ENCODE peak calls at places on chromosomes 5 and 9, in seven cellular contexts. One of them, this sample, is unnamed.

GRCh38 chr5:30918171-30918570 is 275.3 kb upstream of the CDH6 start:
- DNase-seq in A549: peak; percentile 9
- DNase-seq in hepatocyte: peak; percentile 5
- DNase-seq in GM12865: no peak
- DNase-seq in fibroblast of lung: no peak
- DNase-seq in NCI-H1694 treated with DMSO at 0.1 percent for 48 hours: no peak
- DNase-seq in aorta: no peak
- DNase-seq in this sample: no peak

GRCh38 chr5:1225081-1225480 is at the start of gene SLC6A18:
- DNase-seq in A549: no peak
- DNase-seq in hepatocyte: no peak
- DNase-seq in GM12865: no peak
- DNase-seq in fibroblast of lung: no peak
- DNase-seq in NCI-H1694 treated with DMSO at 0.1 percent for 48 hours: no peak
- DNase-seq in aorta: no peak
- DNase-seq in this sample: no peak

GRCh38 chr9:84667571-84668203 is 1.8 kb upstream of the NTRK2 start:
- DNase-seq in A549: peak; percentile 41
- DNase-seq in hepatocyte: peak; percentile 14
- DNase-seq in GM12865: peak; percentile 26
- DNase-seq in fibroblast of lung: peak; percentile 26
- DNase-seq in NCI-H1694 treated with DMSO at 0.1 percent for 48 hours: no peak
- DNase-seq in aorta: no peak
- DNase-seq in this sample: peak; percentile 54

GRCh38 chr9:137586854-137587253 is 3.5 kb downstream of the ZMYND19 start:
- DNase-seq in A549: no peak
- DNase-seq in hepatocyte: no peak
- DNase-seq in GM12865: no peak
- DNase-seq in fibroblast of lung: no peak
- DNase-seq in NCI-H1694 treated with DMSO at 0.1 percent for 48 hours: no peak
- DNase-seq in aorta: no peak
- DNase-seq in this sample: no peak

GRCh38 chr9:4739587-4740372 is 1.2 kb downstream of the AK3 start:
- DNase-seq in A549: no peak
- DNase-seq in hepatocyte: peak; percentile 30
- DNase-seq in GM12865: peak; percentile 46
- DNase-seq in fibroblast of lung: peak; percentile 32
- DNase-seq in NCI-H1694 treated with DMSO at 0.1 percent for 48 hours: no peak
- DNase-seq in aorta: no peak
- DNase-seq in this sample: no peak

GRCh38 chr5:157295247-157295646 is 29.3 kb downstream of the CYFIP2 start:
- DNase-seq in A549: no peak
- DNase-seq in hepatocyte: no peak
- DNase-seq in GM12865: no peak
- DNase-seq in fibroblast of lung: no peak
- DNase-seq in NCI-H1694 treated with DMSO at 0.1 percent for 48 hours: no peak
- DNase-seq in aorta: no peak
- DNase-seq in this sample: no peak

GRCh38 chr5:40687316-40687715 is 7.6 kb downstream of the PTGER4 start:
- DNase-seq in A549: no peak
- DNase-seq in hepatocyte: no peak
- DNase-seq in GM12865: peak; percentile 28
- DNase-seq in fibroblast of lung: peak; percentile 24
- DNase-seq in NCI-H1694 treated with DMSO at 0.1 percent for 48 hours: no peak
- DNase-seq in aorta: no peak
- DNase-seq in this sample: no peak

GRCh38 chr5:132487841-132488555 is 2.6 kb downstream of the IRF1 start:
- DNase-seq in A549: no peak
- DNase-seq in hepatocyte: peak; percentile 2
- DNase-seq in GM12865: peak; percentile 48
- DNase-seq in fibroblast of lung: no peak
- DNase-seq in NCI-H1694 treated with DMSO at 0.1 percent for 48 hours: no peak
- DNase-seq in aorta: no peak
- DNase-seq in this sample: no peak

GRCh38 chr9:89750117-89750551 is 145.3 kb downstream of the GADD45G start:
- DNase-seq in A549: no peak
- DNase-seq in hepatocyte: no peak
- DNase-seq in GM12865: no peak
- DNase-seq in fibroblast of lung: peak; percentile 66
- DNase-seq in NCI-H1694 treated with DMSO at 0.1 percent for 48 hours: peak; percentile 46
- DNase-seq in aorta: no peak
- DNase-seq in this sample: no peak

GRCh38 chr9:120698766-120699165 is 15.5 kb downstream of the MEGF9 start:
- DNase-seq in A549: no peak
- DNase-seq in hepatocyte: no peak
- DNase-seq in GM12865: no peak
- DNase-seq in fibroblast of lung: peak; percentile 12
- DNase-seq in NCI-H1694 treated with DMSO at 0.1 percent for 48 hours: peak; percentile 90
- DNase-seq in aorta: no peak
- DNase-seq in this sample: peak; percentile 73

GRCh38 chr9:88106492-88106891 is 31.8 kb downstream of the SPATA31C2 start:
- DNase-seq in A549: peak; percentile 47
- DNase-seq in hepatocyte: peak; percentile 59
- DNase-seq in GM12865: no peak
- DNase-seq in fibroblast of lung: peak; percentile 35
- DNase-seq in NCI-H1694 treated with DMSO at 0.1 percent for 48 hours: no peak
- DNase-seq in aorta: no peak
- DNase-seq in this sample: peak; percentile 20

GRCh38 chr5:149545327-149545726 is 5.9 kb downstream of the CSNK1A1 start:
- DNase-seq in A549: no peak
- DNase-seq in hepatocyte: no peak
- DNase-seq in GM12865: no peak
- DNase-seq in fibroblast of lung: no peak
- DNase-seq in NCI-H1694 treated with DMSO at 0.1 percent for 48 hours: no peak
- DNase-seq in aorta: no peak
- DNase-seq in this sample: no peak

GRCh38 chr9:108933231-108933630 is 693 bp downstream of the ELP1 start:
- DNase-seq in A549: no peak
- DNase-seq in hepatocyte: no peak
- DNase-seq in GM12865: no peak
- DNase-seq in fibroblast of lung: peak; percentile 12
- DNase-seq in NCI-H1694 treated with DMSO at 0.1 percent for 48 hours: no peak
- DNase-seq in aorta: no peak
- DNase-seq in this sample: peak; percentile 2

GRCh38 chr9:116589392-116590354 is 97.4 kb upstream of the TRIM32 start:
- DNase-seq in A549: peak; percentile 84
- DNase-seq in hepatocyte: peak; percentile 34
- DNase-seq in GM12865: peak; percentile 76
- DNase-seq in fibroblast of lung: peak; percentile 67
- DNase-seq in NCI-H1694 treated with DMSO at 0.1 percent for 48 hours: peak; percentile 5
- DNase-seq in aorta: no peak
- DNase-seq in this sample: no peak

GRCh38 chr9:76027426-76027825 is 137.0 kb downstream of the PCSK5 start:
- DNase-seq in A549: no peak
- DNase-seq in hepatocyte: no peak
- DNase-seq in GM12865: no peak
- DNase-seq in fibroblast of lung: no peak
- DNase-seq in NCI-H1694 treated with DMSO at 0.1 percent for 48 hours: no peak
- DNase-seq in aorta: no peak
- DNase-seq in this sample: no peak

GRCh38 chr5:157541452-157542118 is 34.0 kb downstream of the ADAM19 start:
- DNase-seq in A549: no peak
- DNase-seq in hepatocyte: no peak
- DNase-seq in GM12865: peak; percentile 29
- DNase-seq in fibroblast of lung: no peak
- DNase-seq in NCI-H1694 treated with DMSO at 0.1 percent for 48 hours: no peak
- DNase-seq in aorta: no peak
- DNase-seq in this sample: no peak

GRCh38 chr9:127155314-127155713 is 32.9 kb upstream of the ANGPTL2 start:
- DNase-seq in A549: no peak
- DNase-seq in hepatocyte: no peak
- DNase-seq in GM12865: no peak
- DNase-seq in fibroblast of lung: no peak
- DNase-seq in NCI-H1694 treated with DMSO at 0.1 percent for 48 hours: no peak
- DNase-seq in aorta: no peak
- DNase-seq in this sample: no peak

GRCh38 chr5:160166069-160166972 is 47.1 kb upstream of the PWWP2A start:
- DNase-seq in A549: no peak
- DNase-seq in hepatocyte: no peak
- DNase-seq in GM12865: no peak
- DNase-seq in fibroblast of lung: no peak
- DNase-seq in NCI-H1694 treated with DMSO at 0.1 percent for 48 hours: no peak
- DNase-seq in aorta: no peak
- DNase-seq in this sample: no peak

GRCh38 chr5:6820851-6821479 is 107.7 kb downstream of the TENT4A start:
- DNase-seq in A549: peak; percentile 60
- DNase-seq in hepatocyte: peak; percentile 67
- DNase-seq in GM12865: peak; percentile 58
- DNase-seq in fibroblast of lung: peak; percentile 4
- DNase-seq in NCI-H1694 treated with DMSO at 0.1 percent for 48 hours: peak; percentile 92
- DNase-seq in aorta: no peak
- DNase-seq in this sample: peak; percentile 28

GRCh38 chr5:6732634-6733410 is 19.6 kb downstream of the TENT4A start:
- DNase-seq in A549: no peak
- DNase-seq in hepatocyte: no peak
- DNase-seq in GM12865: no peak
- DNase-seq in fibroblast of lung: peak; percentile 65
- DNase-seq in NCI-H1694 treated with DMSO at 0.1 percent for 48 hours: no peak
- DNase-seq in aorta: peak; percentile 71
- DNase-seq in this sample: no peak

GRCh38 chr5:54756796-54757402 is 228.5 kb downstream of the ESM1 start:
- DNase-seq in A549: no peak
- DNase-seq in hepatocyte: no peak
- DNase-seq in GM12865: no peak
- DNase-seq in fibroblast of lung: no peak
- DNase-seq in NCI-H1694 treated with DMSO at 0.1 percent for 48 hours: peak; percentile 61
- DNase-seq in aorta: no peak
- DNase-seq in this sample: no peak

GRCh38 chr9:136537896-136538598 is 7.8 kb downstream of the NOTCH1 start:
- DNase-seq in A549: no peak
- DNase-seq in hepatocyte: no peak
- DNase-seq in GM12865: no peak
- DNase-seq in fibroblast of lung: peak; percentile 42
- DNase-seq in NCI-H1694 treated with DMSO at 0.1 percent for 48 hours: no peak
- DNase-seq in aorta: no peak
- DNase-seq in this sample: no peak

GRCh38 chr5:7664208-7664607 is 186.7 kb downstream of the CFAP90 start:
- DNase-seq in A549: no peak
- DNase-seq in hepatocyte: no peak
- DNase-seq in GM12865: peak; percentile 19
- DNase-seq in fibroblast of lung: no peak
- DNase-seq in NCI-H1694 treated with DMSO at 0.1 percent for 48 hours: no peak
- DNase-seq in aorta: no peak
- DNase-seq in this sample: no peak

GRCh38 chr5:97162045-97162444 is 19.6 kb upstream of the LIX1 start:
- DNase-seq in A549: peak; percentile 85
- DNase-seq in hepatocyte: peak; percentile 85
- DNase-seq in GM12865: peak; percentile 82
- DNase-seq in fibroblast of lung: peak; percentile 88
- DNase-seq in NCI-H1694 treated with DMSO at 0.1 percent for 48 hours: peak; percentile 46
- DNase-seq in aorta: no peak
- DNase-seq in this sample: peak; percentile 60

GRCh38 chr5:56981906-56982305 is 30.0 kb upstream of the MIER3 start:
- DNase-seq in A549: no peak
- DNase-seq in hepatocyte: no peak
- DNase-seq in GM12865: no peak
- DNase-seq in fibroblast of lung: no peak
- DNase-seq in NCI-H1694 treated with DMSO at 0.1 percent for 48 hours: no peak
- DNase-seq in aorta: no peak
- DNase-seq in this sample: no peak

GRCh38 chr9:125521462-125522327 is 185.3 kb downstream of the MAPKAP1 start:
- DNase-seq in A549: peak; percentile 34
- DNase-seq in hepatocyte: no peak
- DNase-seq in GM12865: peak; percentile 24
- DNase-seq in fibroblast of lung: peak; percentile 90
- DNase-seq in NCI-H1694 treated with DMSO at 0.1 percent for 48 hours: no peak
- DNase-seq in aorta: no peak
- DNase-seq in this sample: no peak

GRCh38 chr5:174789596-174789995 is 65.2 kb downstream of the MSX2 start:
- DNase-seq in A549: no peak
- DNase-seq in hepatocyte: no peak
- DNase-seq in GM12865: no peak
- DNase-seq in fibroblast of lung: no peak
- DNase-seq in NCI-H1694 treated with DMSO at 0.1 percent for 48 hours: no peak
- DNase-seq in aorta: no peak
- DNase-seq in this sample: no peak

GRCh38 chr5:73596705-73597328 is 29.2 kb upstream of the ARHGEF28 start:
- DNase-seq in A549: peak; percentile 78
- DNase-seq in hepatocyte: peak; percentile 63
- DNase-seq in GM12865: peak; percentile 65
- DNase-seq in fibroblast of lung: peak; percentile 45
- DNase-seq in NCI-H1694 treated with DMSO at 0.1 percent for 48 hours: peak; percentile 17
- DNase-seq in aorta: no peak
- DNase-seq in this sample: no peak

GRCh38 chr5:148556835-148557234 is 97.5 kb downstream of the HTR4 start:
- DNase-seq in A549: no peak
- DNase-seq in hepatocyte: no peak
- DNase-seq in GM12865: no peak
- DNase-seq in fibroblast of lung: no peak
- DNase-seq in NCI-H1694 treated with DMSO at 0.1 percent for 48 hours: no peak
- DNase-seq in aorta: no peak
- DNase-seq in this sample: no peak

This sample was measured in cerebellum.